ENCODE peak calls at places on chromosomes 2 and 18, in six cellular contexts. One of them, this sample, is unnamed.

GRCh38 chr18:66553824-66554223 is 50.1 kb downstream of the CDH19 start:
- DNase-seq in tibial nerve: no peak
- DNase-seq in MM.1S: no peak
- DNase-seq in astrocyte: peak
- DNase-seq in WERI-Rb-1: no peak
- DNase-seq in choroid plexus epithelial cell: peak
- DNase-seq in this sample: no peak

GRCh38 chr2:31239842-31240198 is 5.9 kb downstream of the EHD3 start:
- DNase-seq in tibial nerve: peak
- DNase-seq in MM.1S: no peak
- DNase-seq in astrocyte: peak
- DNase-seq in WERI-Rb-1: no peak
- DNase-seq in choroid plexus epithelial cell: peak
- DNase-seq in this sample: no peak

GRCh38 chr2:149991576-149991975 is 404.0 kb upstream of the MMADHC start:
- DNase-seq in tibial nerve: no peak
- DNase-seq in MM.1S: no peak
- DNase-seq in astrocyte: peak
- DNase-seq in WERI-Rb-1: no peak
- DNase-seq in choroid plexus epithelial cell: peak
- DNase-seq in this sample: peak

GRCh38 chr18:79502785-79503184 is 107.1 kb downstream of the NFATC1 start:
- DNase-seq in tibial nerve: no peak
- DNase-seq in MM.1S: no peak
- DNase-seq in astrocyte: peak
- DNase-seq in WERI-Rb-1: no peak
- DNase-seq in choroid plexus epithelial cell: peak
- DNase-seq in this sample: no peak

GRCh38 chr2:10382313-10383061 is 65.6 kb downstream of the ODC1 start:
- DNase-seq in tibial nerve: peak
- DNase-seq in MM.1S: peak
- DNase-seq in astrocyte: no peak
- DNase-seq in WERI-Rb-1: no peak
- DNase-seq in choroid plexus epithelial cell: no peak
- DNase-seq in this sample: peak

GRCh38 chr18:59220164-59220783 is 316 bp downstream of the GRP start:
- DNase-seq in tibial nerve: no peak
- DNase-seq in MM.1S: no peak
- DNase-seq in astrocyte: no peak
- DNase-seq in WERI-Rb-1: peak
- DNase-seq in choroid plexus epithelial cell: no peak
- DNase-seq in this sample: no peak

GRCh38 chr2:95389256-95390119 is 13.0 kb upstream of the FAHD2A start:
- DNase-seq in tibial nerve: peak
- DNase-seq in MM.1S: peak
- DNase-seq in astrocyte: peak
- DNase-seq in WERI-Rb-1: peak
- DNase-seq in choroid plexus epithelial cell: peak
- DNase-seq in this sample: peak

GRCh38 chr2:184628051-184628450 is 29.7 kb downstream of the ZNF804A start:
- DNase-seq in tibial nerve: no peak
- DNase-seq in MM.1S: no peak
- DNase-seq in astrocyte: no peak
- DNase-seq in WERI-Rb-1: no peak
- DNase-seq in choroid plexus epithelial cell: no peak
- DNase-seq in this sample: no peak

GRCh38 chr2:15155959-15156574 is 405.1 kb downstream of the NBAS start:
- DNase-seq in tibial nerve: no peak
- DNase-seq in MM.1S: no peak
- DNase-seq in astrocyte: no peak
- DNase-seq in WERI-Rb-1: no peak
- DNase-seq in choroid plexus epithelial cell: no peak
- DNase-seq in this sample: no peak

GRCh38 chr2:230751062-230751461 is 38.4 kb downstream of the CAB39 start:
- DNase-seq in tibial nerve: no peak
- DNase-seq in MM.1S: no peak
- DNase-seq in astrocyte: peak
- DNase-seq in WERI-Rb-1: no peak
- DNase-seq in choroid plexus epithelial cell: peak
- DNase-seq in this sample: peak

GRCh38 chr2:231452799-231453508 is 11.3 kb downstream of the NCL start:
- DNase-seq in tibial nerve: no peak
- DNase-seq in MM.1S: no peak
- DNase-seq in astrocyte: no peak
- DNase-seq in WERI-Rb-1: no peak
- DNase-seq in choroid plexus epithelial cell: peak
- DNase-seq in this sample: no peak

GRCh38 chr18:10230072-10230471 is 224.4 kb upstream of the APCDD1 start:
- DNase-seq in tibial nerve: no peak
- DNase-seq in MM.1S: no peak
- DNase-seq in astrocyte: peak
- DNase-seq in WERI-Rb-1: peak
- DNase-seq in choroid plexus epithelial cell: peak
- DNase-seq in this sample: peak

GRCh38 chr18:7926526-7926925 is 359.4 kb downstream of the PTPRM start:
- DNase-seq in tibial nerve: no peak
- DNase-seq in MM.1S: no peak
- DNase-seq in astrocyte: no peak
- DNase-seq in WERI-Rb-1: peak
- DNase-seq in choroid plexus epithelial cell: peak
- DNase-seq in this sample: no peak

GRCh38 chr2:189506514-189506976 is 65.3 kb downstream of the WDR75 start:
- DNase-seq in tibial nerve: no peak
- DNase-seq in MM.1S: no peak
- DNase-seq in astrocyte: peak
- DNase-seq in WERI-Rb-1: no peak
- DNase-seq in choroid plexus epithelial cell: peak
- DNase-seq in this sample: no peak

GRCh38 chr2:191230174-191230573 is 15.0 kb upstream of the MYO1B start:
- DNase-seq in tibial nerve: no peak
- DNase-seq in MM.1S: no peak
- DNase-seq in astrocyte: peak
- DNase-seq in WERI-Rb-1: no peak
- DNase-seq in choroid plexus epithelial cell: peak
- DNase-seq in this sample: peak

GRCh38 chr2:31324000-31324633 is 90.2 kb downstream of the EHD3 start:
- DNase-seq in tibial nerve: no peak
- DNase-seq in MM.1S: peak
- DNase-seq in astrocyte: no peak
- DNase-seq in WERI-Rb-1: no peak
- DNase-seq in choroid plexus epithelial cell: peak
- DNase-seq in this sample: no peak

GRCh38 chr2:240933966-240934700 is 28.0 kb downstream of the CROCC2 start:
- DNase-seq in tibial nerve: no peak
- DNase-seq in MM.1S: no peak
- DNase-seq in astrocyte: no peak
- DNase-seq in WERI-Rb-1: peak
- DNase-seq in choroid plexus epithelial cell: no peak
- DNase-seq in this sample: peak

GRCh38 chr18:58438161-58438983 is 190.5 kb downstream of the ALPK2 start:
- DNase-seq in tibial nerve: no peak
- DNase-seq in MM.1S: peak
- DNase-seq in astrocyte: peak
- DNase-seq in WERI-Rb-1: no peak
- DNase-seq in choroid plexus epithelial cell: peak
- DNase-seq in this sample: no peak

GRCh38 chr2:60857025-60857424 is 24.3 kb upstream of the REL start:
- DNase-seq in tibial nerve: no peak
- DNase-seq in MM.1S: no peak
- DNase-seq in astrocyte: no peak
- DNase-seq in WERI-Rb-1: no peak
- DNase-seq in choroid plexus epithelial cell: no peak
- DNase-seq in this sample: no peak

GRCh38 chr2:60861736-60862135 is 19.6 kb upstream of the REL start:
- DNase-seq in tibial nerve: no peak
- DNase-seq in MM.1S: no peak
- DNase-seq in astrocyte: no peak
- DNase-seq in WERI-Rb-1: no peak
- DNase-seq in choroid plexus epithelial cell: no peak
- DNase-seq in this sample: no peak

GRCh38 chr2:60855989-60856669 is 25.2 kb upstream of the REL start:
- DNase-seq in tibial nerve: no peak
- DNase-seq in MM.1S: no peak
- DNase-seq in astrocyte: no peak
- DNase-seq in WERI-Rb-1: no peak
- DNase-seq in choroid plexus epithelial cell: no peak
- DNase-seq in this sample: no peak

GRCh38 chr2:60862642-60863041 is 18.7 kb upstream of the REL start:
- DNase-seq in tibial nerve: no peak
- DNase-seq in MM.1S: no peak
- DNase-seq in astrocyte: no peak
- DNase-seq in WERI-Rb-1: no peak
- DNase-seq in choroid plexus epithelial cell: no peak
- DNase-seq in this sample: no peak

DNA sequence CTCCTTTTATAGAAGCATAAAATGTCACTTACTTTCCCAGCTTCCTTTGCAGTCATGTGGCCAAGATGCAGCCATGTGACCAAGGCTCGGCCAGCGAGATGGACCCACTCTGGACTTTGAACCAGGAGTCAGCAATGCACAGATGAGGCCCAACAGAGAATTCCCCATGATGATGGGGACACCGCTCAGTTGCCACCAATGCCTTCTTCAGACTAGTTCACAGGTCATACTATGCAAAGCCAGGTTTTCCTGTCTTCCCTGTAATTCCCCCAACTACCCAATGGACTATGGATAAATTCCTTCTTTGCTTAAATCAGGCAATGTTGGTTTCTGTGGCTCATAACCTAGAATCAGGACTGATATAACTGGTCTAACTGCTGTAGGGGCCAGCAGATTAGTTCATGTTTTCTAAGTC is 22.5 kb upstream of the REL start:
- DNase-seq in tibial nerve: no peak
- DNase-seq in MM.1S: no peak
- DNase-seq in astrocyte: no peak
- DNase-seq in WERI-Rb-1: no peak
- DNase-seq in choroid plexus epithelial cell: no peak
- DNase-seq in this sample: no peak
- H3K4me3 ChIP-seq in tibial nerve: no peak
- H3K4me3 ChIP-seq in MM.1S: no peak
- H3K4me3 ChIP-seq in astrocyte: no peak
- H3K4me3 ChIP-seq in WERI-Rb-1: no peak
- H3K4me3 ChIP-seq in choroid plexus epithelial cell: no peak
- H3K4me3 ChIP-seq in this sample: no peak

GRCh38 chr2:205754285-205754923 is 72.1 kb downstream of the NRP2 start:
- DNase-seq in tibial nerve: no peak
- DNase-seq in MM.1S: no peak
- DNase-seq in astrocyte: no peak
- DNase-seq in WERI-Rb-1: no peak
- DNase-seq in choroid plexus epithelial cell: no peak
- DNase-seq in this sample: no peak
- H3K4me3 ChIP-seq in tibial nerve: no peak
- H3K4me3 ChIP-seq in MM.1S: no peak
- H3K4me3 ChIP-seq in astrocyte: no peak
- H3K4me3 ChIP-seq in WERI-Rb-1: no peak
- H3K4me3 ChIP-seq in choroid plexus epithelial cell: no peak
- H3K4me3 ChIP-seq in this sample: no peak

GRCh38 chr2:20668871-20669475 is 2.0 kb downstream of the GDF7 start:
- DNase-seq in tibial nerve: no peak
- DNase-seq in MM.1S: no peak
- DNase-seq in astrocyte: no peak
- DNase-seq in WERI-Rb-1: no peak
- DNase-seq in choroid plexus epithelial cell: no peak
- DNase-seq in this sample: no peak
- H3K4me3 ChIP-seq in tibial nerve: no peak
- H3K4me3 ChIP-seq in MM.1S: no peak
- H3K4me3 ChIP-seq in astrocyte: no peak
- H3K4me3 ChIP-seq in WERI-Rb-1: no peak
- H3K4me3 ChIP-seq in choroid plexus epithelial cell: no peak
- H3K4me3 ChIP-seq in this sample: no peak

DNA sequence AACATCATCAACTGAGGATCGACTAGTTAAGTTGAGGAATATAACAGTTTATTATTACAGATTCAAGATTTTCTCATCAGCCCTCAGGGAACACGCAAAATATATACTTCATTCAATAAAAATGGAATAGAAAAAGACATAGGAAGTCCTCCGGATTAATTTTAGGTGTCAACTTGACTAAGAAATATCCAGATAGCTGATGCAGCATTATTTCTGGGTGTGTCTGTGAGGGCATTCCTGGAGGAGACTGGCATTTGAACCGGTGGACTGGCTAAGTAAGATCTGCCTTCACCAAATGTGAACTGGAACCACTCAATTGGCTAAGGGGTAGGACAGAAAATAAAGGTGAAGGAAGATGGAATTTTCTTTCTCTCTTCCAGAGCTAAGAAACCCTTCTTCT is 845.3 kb downstream of the SOCS6 start:
- DNase-seq in tibial nerve: no peak
- DNase-seq in MM.1S: no peak
- DNase-seq in astrocyte: no peak
- DNase-seq in WERI-Rb-1: no peak
- DNase-seq in choroid plexus epithelial cell: no peak
- DNase-seq in this sample: no peak
- H3K4me3 ChIP-seq in tibial nerve: no peak
- H3K4me3 ChIP-seq in MM.1S: no peak
- H3K4me3 ChIP-seq in astrocyte: no peak
- H3K4me3 ChIP-seq in WERI-Rb-1: no peak
- H3K4me3 ChIP-seq in choroid plexus epithelial cell: no peak
- H3K4me3 ChIP-seq in this sample: no peak

GRCh38 chr2:134277223-134277622 is 23.4 kb downstream of the MGAT5 start:
- DNase-seq in tibial nerve: no peak
- DNase-seq in MM.1S: no peak
- DNase-seq in astrocyte: no peak
- DNase-seq in WERI-Rb-1: no peak
- DNase-seq in choroid plexus epithelial cell: no peak
- DNase-seq in this sample: no peak
- H3K4me3 ChIP-seq in tibial nerve: no peak
- H3K4me3 ChIP-seq in MM.1S: no peak
- H3K4me3 ChIP-seq in astrocyte: no peak
- H3K4me3 ChIP-seq in WERI-Rb-1: no peak
- H3K4me3 ChIP-seq in choroid plexus epithelial cell: no peak
- H3K4me3 ChIP-seq in this sample: no peak

GRCh38 chr2:18422416-18423165 is 137.9 kb downstream of the RDH14 start:
- DNase-seq in tibial nerve: no peak
- DNase-seq in MM.1S: no peak
- DNase-seq in astrocyte: no peak
- DNase-seq in WERI-Rb-1: no peak
- DNase-seq in choroid plexus epithelial cell: no peak
- DNase-seq in this sample: no peak
- H3K4me3 ChIP-seq in tibial nerve: no peak
- H3K4me3 ChIP-seq in MM.1S: no peak
- H3K4me3 ChIP-seq in astrocyte: no peak
- H3K4me3 ChIP-seq in WERI-Rb-1: no peak
- H3K4me3 ChIP-seq in choroid plexus epithelial cell: no peak
- H3K4me3 ChIP-seq in this sample: no peak

GRCh38 chr2:134685967-134686366 is 32.8 kb downstream of the TMEM163 start:
- DNase-seq in tibial nerve: no peak
- DNase-seq in MM.1S: no peak
- DNase-seq in astrocyte: no peak
- DNase-seq in WERI-Rb-1: no peak
- DNase-seq in choroid plexus epithelial cell: no peak
- DNase-seq in this sample: no peak
- H3K4me3 ChIP-seq in tibial nerve: no peak
- H3K4me3 ChIP-seq in MM.1S: no peak
- H3K4me3 ChIP-seq in astrocyte: no peak
- H3K4me3 ChIP-seq in WERI-Rb-1: no peak
- H3K4me3 ChIP-seq in choroid plexus epithelial cell: no peak
- H3K4me3 ChIP-seq in this sample: no peak

DNA sequence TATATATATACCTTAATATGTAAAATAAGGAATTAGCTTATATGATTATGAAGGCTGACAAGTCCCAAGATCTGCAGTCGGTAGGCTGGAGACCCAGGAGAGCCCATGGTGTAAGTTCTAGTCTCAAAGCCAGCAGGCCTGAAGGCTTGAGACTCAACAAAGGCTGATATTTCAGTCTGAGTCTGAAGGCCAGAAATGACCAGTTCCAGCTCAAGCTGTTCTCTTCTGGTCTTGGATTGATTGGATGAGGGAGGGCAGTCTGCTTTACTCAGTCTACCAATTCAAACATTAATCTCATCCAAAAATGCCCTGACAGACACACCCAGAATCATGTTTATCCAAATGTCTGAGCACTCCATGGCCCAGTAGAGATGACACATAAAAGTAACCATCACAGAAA is 22.0 kb downstream of the HNMT start:
- DNase-seq in tibial nerve: no peak
- DNase-seq in MM.1S: no peak
- DNase-seq in astrocyte: no peak
- DNase-seq in WERI-Rb-1: no peak
- DNase-seq in choroid plexus epithelial cell: no peak
- DNase-seq in this sample: no peak
- H3K4me3 ChIP-seq in tibial nerve: no peak
- H3K4me3 ChIP-seq in MM.1S: no peak
- H3K4me3 ChIP-seq in astrocyte: no peak
- H3K4me3 ChIP-seq in WERI-Rb-1: no peak
- H3K4me3 ChIP-seq in choroid plexus epithelial cell: no peak
- H3K4me3 ChIP-seq in this sample: no peak

This sample was measured in SJCRH30.